ENCODE peak calls at places on chromosomes 2 and 18, in nine cellular contexts. D is testis, R is brain microvascular endothelial cell, A is body of pancreas, H is IMR-90, P is Panc1, W is left ventricle myocardium inferior, J is right cardiac atrium, F is thyroid gland. Q is an unnamed sample.
A peak's percentile ranks its signal among the peaks of the same experiment; 100 is the strongest.

GRCh38 chr2:27638023-27638637 is 9.3 kb downstream of the GPN1 start:
- DNase-seq in D (no peak), R (peak; percentile 27), A (no peak), H (peak; percentile 94), P (no peak), W (no peak), J (no peak), F (no peak), Q (no peak)

GRCh38 chr2:205197468-205198129 is 484.7 kb upstream of the NRP2 start:
- DNase-seq in D (no peak), R (no peak), A (no peak), H (no peak), P (no peak), W (no peak), J (no peak), F (no peak), Q (no peak)

GRCh38 chr2:212814941-212815340 is 276.3 kb upstream of the ERBB4 start:
- DNase-seq in D (no peak), R (no peak), A (no peak), H (no peak), P (no peak), W (no peak), J (no peak), F (no peak), Q (no peak)

GRCh38 chr2:70850905-70851304 is 15.3 kb upstream of the CD207 start:
- DNase-seq in D (no peak), R (no peak), A (no peak), H (no peak), P (no peak), W (no peak), J (no peak), F (no peak), Q (no peak)

GRCh38 chr2:172357442-172357841 is 69.9 kb upstream of the ITGA6 start:
- DNase-seq in D (no peak), R (no peak), A (no peak), H (no peak), P (no peak), W (peak; percentile 25), J (peak; percentile 54), F (no peak), Q (no peak)

GRCh38 chr18:34707670-34708069 is 2.4 kb upstream of the DTNA start:
- DNase-seq in D (peak; percentile 40), R (peak; percentile 90), A (peak; percentile 56), H (peak; percentile 92), P (peak; percentile 67), W (no peak), J (no peak), F (peak; percentile 68), Q (no peak)

GRCh38 chr2:164642946-164643555 is 21.8 kb upstream of the GRB14 start:
- DNase-seq in D (no peak), R (no peak), A (peak; percentile 7), H (no peak), P (no peak), W (no peak), J (no peak), F (no peak), Q (no peak)

GRCh38 chr2:150924862-150925261 is 336.8 kb downstream of the RBM43 start:
- DNase-seq in D (no peak), R (no peak), A (no peak), H (peak; percentile 10), P (no peak), W (no peak), J (no peak), F (no peak), Q (no peak)

GRCh38 chr2:62826141-62826540 is 120.6 kb downstream of the EHBP1 start:
- DNase-seq in D (no peak), R (no peak), A (no peak), H (peak; percentile 65), P (no peak), W (no peak), J (no peak), F (no peak), Q (no peak)

GRCh38 chr2:75424936-75425619 is 135.7 kb downstream of the EVA1A start:
- DNase-seq in D (no peak), R (no peak), A (no peak), H (peak; percentile 18), P (no peak), W (no peak), J (no peak), F (no peak), Q (no peak)

GRCh38 chr2:215961981-215962380 is 51.4 kb downstream of the MREG start:
- DNase-seq in D (no peak), R (no peak), A (no peak), H (no peak), P (no peak), W (no peak), J (no peak), F (no peak), Q (no peak)

GRCh38 chr2:131154071-131154531 is 49.0 kb downstream of the PLEKHB2 start:
- DNase-seq in D (peak; percentile 68), R (peak; percentile 41), A (peak; percentile 59), H (peak; percentile 54), P (peak; percentile 38), W (no peak), J (peak; percentile 75), F (peak; percentile 54), Q (peak; percentile 33)

GRCh38 chr18:21112140-21112473 is 494 bp upstream of the ROCK1 start:
- DNase-seq in D (no peak), R (no peak), A (no peak), H (no peak), P (no peak), W (no peak), J (no peak), F (no peak), Q (no peak)

GRCh38 chr2:178414266-178415247 is 36.4 kb downstream of the PRKRA start:
- DNase-seq in D (peak; percentile 95), R (peak; percentile 91), A (peak; percentile 93), H (peak; percentile 94), P (peak; percentile 89), W (peak; percentile 87), J (peak; percentile 93), F (peak; percentile 90), Q (peak; percentile 67)

DNA sequence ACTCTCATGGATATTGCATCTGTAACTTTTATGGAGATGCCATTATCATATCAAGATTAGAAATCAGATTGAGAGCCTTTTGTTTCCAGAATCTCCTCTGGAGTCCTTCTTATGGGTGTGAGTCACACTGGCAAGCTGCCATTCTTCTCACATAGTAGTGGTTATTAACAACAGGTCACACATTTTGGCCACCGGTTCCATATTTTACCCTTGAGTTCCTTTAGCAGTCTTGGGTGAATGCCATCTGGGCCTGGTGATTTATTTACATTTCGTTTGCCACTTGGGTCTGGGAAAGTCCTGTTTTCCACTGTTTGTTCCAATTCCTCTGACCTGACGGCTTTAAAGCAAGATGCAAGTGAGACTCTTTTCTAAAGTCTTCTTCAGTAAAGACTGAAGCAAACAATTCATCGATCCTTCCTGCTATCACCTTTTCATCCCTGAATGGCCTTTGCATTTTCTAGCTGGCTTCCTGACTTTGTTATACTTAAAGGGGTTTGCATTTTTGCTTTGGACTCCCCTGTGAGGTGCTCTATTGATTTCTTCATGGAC is 80.5 kb upstream of the CAVIN2 start:
- DNase-seq in D (no peak), R (peak; percentile 92), A (peak; percentile 87), H (peak; percentile 74), P (peak; percentile 46), W (no peak), J (peak; percentile 46), F (peak; percentile 84), Q (no peak)
- H3K4me3 ChIP-seq in D (no peak overlapping the region), R (no peak overlapping the region), A (no peak overlapping the region), H (no peak overlapping the region), P (no peak overlapping the region), W (no peak overlapping the region), J (no peak overlapping the region), F (no peak overlapping the region), Q (no peak overlapping the region)

DNA sequence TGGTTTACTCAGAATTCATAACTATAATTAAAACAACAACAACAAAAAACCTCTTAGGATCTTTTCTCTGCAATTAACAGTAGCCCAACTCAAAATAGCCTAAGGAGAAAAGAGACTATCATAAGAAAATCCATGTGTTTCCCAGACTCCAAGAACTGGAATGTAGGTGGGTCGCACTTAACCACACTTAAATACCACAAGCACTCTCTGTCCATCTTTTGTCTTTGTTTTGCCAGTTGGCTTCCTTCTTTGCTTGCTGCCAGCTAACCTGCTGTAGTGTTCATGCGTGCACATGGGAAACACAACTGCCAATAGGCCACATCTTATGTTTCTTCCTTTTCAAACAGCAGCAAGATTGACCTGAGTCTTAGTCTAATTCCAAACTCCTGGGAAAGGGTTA is 24.1 kb upstream of the ACVR1 start:
- DNase-seq in D (no peak), R (no peak), A (no peak), H (no peak), P (no peak), W (no peak), J (no peak), F (no peak), Q (no peak)
- H3K27ac ChIP-seq in D (no peak overlapping the region), R (no peak overlapping the region), A (no peak overlapping the region), H (no peak overlapping the region), P (no peak overlapping the region), W (no peak overlapping the region), J (no peak overlapping the region), F (no peak overlapping the region), Q (peak overlapping the region; percentile 11)

GRCh38 chr2:101151141-101151858 is at the start of gene TBC1D8:
- DNase-seq in D (peak; percentile 86), R (peak; percentile 51), A (peak; percentile 91), H (peak; percentile 68), P (no peak), W (peak; percentile 90), J (peak; percentile 95), F (peak; percentile 89), Q (peak; percentile 59)

GRCh38 chr2:101148777-101149176 is 2.4 kb downstream of the TBC1D8 start:
- DNase-seq in D (no peak), R (no peak), A (no peak), H (no peak), P (no peak), W (no peak), J (no peak), F (no peak), Q (no peak)

GRCh38 chr2:101147971-101148370 is 3.2 kb downstream of the TBC1D8 start:
- DNase-seq in D (no peak), R (no peak), A (no peak), H (no peak), P (no peak), W (no peak), J (no peak), F (no peak), Q (no peak)

GRCh38 chr2:101150306-101151140 is 659 bp downstream of the TBC1D8 start:
- DNase-seq in D (peak; percentile 41), R (no peak), A (peak; percentile 48), H (no peak), P (no peak), W (peak; percentile 34), J (peak; percentile 74), F (peak; percentile 54), Q (no peak)

GRCh38 chr2:101149241-101150192 is 1.7 kb downstream of the TBC1D8 start:
- DNase-seq in D (peak; percentile 30), R (no peak), A (peak; percentile 29), H (no peak), P (no peak), W (peak; percentile 20), J (peak; percentile 55), F (no peak), Q (no peak)
- H3K4me3 ChIP-seq in D (peak overlapping the region; percentile 73), R (no peak overlapping the region), A (peak overlapping the region; percentile 48), H (no peak overlapping the region), P (peak overlapping the region; percentile 98), W (peak overlapping the region; percentile 93), J (peak overlapping the region; percentile 83), F (no peak overlapping the region), Q (peak overlapping the region; percentile 67)

DNA sequence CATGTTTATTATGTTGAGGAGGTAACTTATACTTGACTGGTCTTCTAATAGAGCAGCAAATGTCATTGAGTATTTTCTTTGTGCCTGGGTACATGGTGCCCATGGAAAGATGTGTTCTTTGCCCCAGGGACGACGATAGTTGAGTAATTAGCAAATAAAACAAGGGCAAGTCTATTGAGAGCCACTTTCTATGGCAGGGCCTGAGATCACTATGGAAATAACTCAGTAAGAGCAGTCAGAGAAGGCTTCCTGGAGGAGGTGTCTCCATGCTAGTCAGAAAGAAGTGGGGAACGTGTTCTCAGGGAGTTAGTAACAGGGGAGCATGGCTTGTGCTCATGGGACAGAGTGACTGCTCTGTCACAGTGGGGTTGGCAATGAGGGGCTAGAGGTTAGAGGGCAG is 28.6 kb downstream of the CTIF start:
- DNase-seq in D (no peak), R (no peak), A (no peak), H (no peak), P (no peak), W (no peak), J (no peak), F (no peak), Q (no peak)
- H3K27ac ChIP-seq in D (no peak overlapping the region), R (no peak overlapping the region), A (no peak overlapping the region), H (no peak overlapping the region), P (no peak overlapping the region), W (no peak overlapping the region), J (no peak overlapping the region), F (no peak overlapping the region), Q (no peak overlapping the region)